ENCODE peak calls at places on chromosomes 6 and 20, in five cellular contexts. Z, W, I, T and A are unnamed samples.

GRCh38 chr6:133964702-133965101 is 11.7 kb downstream of the TBPL1 start:
- DNase-seq in I (no peak), T (no peak), W (no peak), Z (no peak), A (no peak)

GRCh38 chr6:21538186-21538798 is 55.3 kb upstream of the SOX4 start:
- DNase-seq in Z (peak), T (peak), I (no peak), W (no peak), A (no peak)

GRCh38 chr6:109695468-109695867 is 4.4 kb downstream of the FIG4 start:
- DNase-seq in Z (peak), W (peak), I (no peak), T (no peak), A (peak)

GRCh38 chr20:14918981-14919380 is 581.6 kb upstream of the FLRT3 start:
- DNase-seq in T (no peak), Z (no peak), I (no peak), W (no peak), A (no peak)

GRCh38 chr6:449486-450419 is 58.2 kb downstream of the IRF4 start:
- DNase-seq in W (no peak), T (no peak), Z (no peak), I (no peak), A (no peak)

GRCh38 chr6:95654176-95654575 is 76.8 kb downstream of the MANEA start:
- DNase-seq in I (no peak), Z (no peak), T (no peak), W (no peak), A (no peak)

GRCh38 chr20:32918296-32918695 is 59.6 kb downstream of the EFCAB8 start:
- DNase-seq in Z (no peak), T (no peak), I (peak), W (no peak), A (no peak)

GRCh38 chr6:36916159-36916558 is 30.4 kb downstream of the C6orf89 start:
- DNase-seq in Z (no peak), W (no peak), I (no peak), T (peak), A (no peak)

GRCh38 chr20:9989066-9989724 is 45.6 kb upstream of the ANKEF1 start:
- DNase-seq in I (no peak), T (peak), Z (no peak), W (no peak), A (no peak)

GRCh38 chr20:43963233-43963632 is 48.6 kb downstream of the TOX2 start:
- DNase-seq in Z (peak), W (no peak), T (peak), I (no peak), A (no peak)

GRCh38 chr6:33207569-33208088 is 671 bp upstream of the RING1 start:
- DNase-seq in T (peak), I (peak), Z (no peak), W (peak), A (peak)

GRCh38 chr6:49558233-49558632 is 7.8 kb downstream of the C6orf141 start:
- DNase-seq in Z (no peak), T (no peak), I (no peak), W (no peak), A (no peak)

GRCh38 chr6:11111769-11112437 is 378 bp upstream of the ERVFRD-1 start:
- DNase-seq in W (peak), Z (no peak), T (no peak), I (peak), A (no peak)

GRCh38 chr6:31122803-31123706 is 2.8 kb upstream of the CDSN start:
- DNase-seq in W (peak), Z (peak), I (no peak), T (peak), A (peak)

GRCh38 chr20:34546751-34547181 is 11.8 kb upstream of the MAP1LC3A start:
- DNase-seq in W (no peak), Z (no peak), I (no peak), T (no peak), A (no peak)

GRCh38 chr6:46940433-46941226 is 18.9 kb upstream of the ADGRF5 start:
- DNase-seq in Z (no peak), T (no peak), I (no peak), W (no peak), A (no peak)

GRCh38 chr20:37969949-37970855 is 63.1 kb downstream of the TTI1 start:
- DNase-seq in I (peak), T (no peak), W (peak), Z (no peak), A (no peak)

GRCh38 chr6:18595774-18596528 is 208.8 kb downstream of the RNF144B start:
- DNase-seq in W (peak), T (peak), I (peak), Z (peak), A (peak)

GRCh38 chr6:138428943-138429616 is 25.1 kb downstream of the HEBP2 start:
- DNase-seq in I (no peak), W (peak), Z (peak), T (peak), A (peak)

GRCh38 chr6:134282816-134283215 is 35.1 kb downstream of the SGK1 start:
- DNase-seq in Z (no peak), W (peak), T (no peak), I (no peak), A (no peak)

GRCh38 chr6:43052842-43053544 is 658 bp downstream of the CUL7 start:
- DNase-seq in W (peak), T (peak), I (no peak), Z (no peak), A (peak)

GRCh38 chr20:45088247-45088646 is 12.7 kb downstream of the KCNS1 start:
- DNase-seq in Z (no peak), I (no peak), T (peak), W (no peak), A (no peak)

GRCh38 chr6:130788954-130789353 is 38.3 kb upstream of the SMLR1 start:
- DNase-seq in T (no peak), I (no peak), Z (peak), W (no peak), A (peak)
- TF ChIP-seq RFX5 in T (no peak), I (no peak), Z (no peak), W (no peak), A (no peak)

GRCh38 chr20:60477958-60478357 is 519.7 kb downstream of the CDH26 start:
- DNase-seq in T (no peak), I (no peak), Z (no peak), W (no peak), A (no peak)
- TF ChIP-seq MAFK in T (no peak), I (no peak), Z (no peak), W (no peak), A (no peak)

GRCh38 chr6:125791151-125791819 is 525 bp downstream of the NCOA7 start:
- DNase-seq in Z (peak), T (peak), W (peak), I (no peak), A (peak)

GRCh38 chr6:125792172-125792571 is 1.4 kb downstream of the NCOA7 start:
- DNase-seq in Z (no peak), T (no peak), I (no peak), W (no peak), A (no peak)

GRCh38 chr6:125792680-125793079 is 1.9 kb downstream of the NCOA7 start:
- DNase-seq in T (peak), W (no peak), I (no peak), Z (no peak), A (no peak)

GRCh38 chr6:125790403-125791150 is at the start of gene NCOA7:
- DNase-seq in W (peak), T (peak), I (peak), Z (peak), A (peak)

DNA sequence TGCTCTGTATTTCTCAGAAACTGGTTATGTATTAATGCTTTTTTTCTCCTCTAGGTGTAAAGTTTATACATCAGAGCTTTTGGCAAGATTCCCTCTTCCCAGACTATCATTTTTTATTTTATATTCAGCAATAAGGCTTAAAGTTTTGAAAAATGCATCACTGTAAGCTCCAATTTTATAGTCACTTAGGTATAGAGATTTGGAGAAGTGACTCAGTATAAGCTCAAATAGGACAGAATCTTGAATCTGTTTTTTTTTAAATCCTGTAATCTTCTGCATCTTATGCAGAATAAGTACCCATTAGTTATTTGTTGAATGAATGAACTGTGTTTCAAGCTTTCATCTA is 1.0 kb downstream of the NCOA7 start:
- DNase-seq in T (no peak), I (no peak), W (no peak), Z (no peak), A (no peak)
- TF ChIP-seq CTCF in T (no peak), I (no peak), W (no peak), Z (no peak), A (no peak)

GRCh38 chr6:165732696-165733486 is 69.8 kb upstream of the PDE10A start:
- DNase-seq in Z (no peak), W (no peak), T (no peak), I (no peak), A (no peak)

GRCh38 chr6:165726290-165726875 is 63.3 kb upstream of the PDE10A start:
- DNase-seq in Z (no peak), T (no peak), I (no peak), W (no peak), A (no peak)

GRCh38 chr6:165726915-165727314 is 63.9 kb upstream of the PDE10A start:
- DNase-seq in W (no peak), I (no peak), T (no peak), Z (no peak), A (no peak)

GRCh38 chr6:165728196-165728595 is 65.2 kb upstream of the PDE10A start:
- DNase-seq in W (no peak), T (no peak), Z (no peak), I (no peak), A (no peak)

DNA sequence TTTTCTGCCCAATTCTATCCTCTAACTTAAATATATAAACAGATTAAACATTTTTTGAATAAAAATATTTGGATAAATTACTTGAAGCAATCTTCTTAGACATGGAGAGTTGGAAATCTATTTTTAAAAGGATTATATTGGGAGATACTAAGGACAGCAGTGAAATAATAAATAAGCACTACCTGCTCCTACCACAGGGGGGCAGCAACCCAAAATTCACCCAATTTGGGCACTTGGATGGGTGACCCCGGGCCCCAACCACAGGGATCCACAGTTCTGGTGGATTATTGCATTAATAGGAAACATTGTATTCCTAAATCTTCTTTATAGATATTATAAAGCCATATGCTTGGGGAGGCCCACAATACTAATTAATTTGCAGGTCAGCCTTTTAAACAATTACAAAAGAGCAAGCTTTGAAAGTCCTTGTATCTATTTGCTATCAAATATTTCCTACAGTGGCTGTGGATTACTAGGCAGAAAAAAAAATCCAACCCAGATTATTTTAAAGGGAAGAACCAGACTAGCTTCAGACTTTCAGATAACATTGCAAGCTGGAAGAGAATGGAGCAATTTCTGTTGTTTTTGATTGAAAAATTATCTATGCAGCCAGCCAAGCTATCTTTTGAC is 66.4 kb upstream of the PDE10A start:
- DNase-seq in I (peak), Z (peak), W (peak), T (peak), A (peak)
- TF ChIP-seq RFX5 in I (no peak), Z (no peak), W (no peak), T (no peak), A (no peak)